ENCODE peak calls at places on chromosomes 5 and 9, in nine cellular contexts. D is CD8-positive, alpha-beta memory T cell; E is left ventricle myocardium inferior; P is NCI-H1436; B is HL-60; N is amygdala; Z is Right ventricle myocardium inferior; C is kidney tubule cell; T is ovary. I is an unnamed sample.

GRCh38 chr9:79572032-79572890 is 496 bp downstream of the TLE4 start:
- DNase-seq in D (peak), E (peak), P (no peak), B (peak), N (peak), Z (peak), C (peak), T (peak), I (peak)

GRCh38 chr5:92309336-92309991 is 926.3 kb upstream of the ARRDC3 start:
- DNase-seq in D (no peak), E (no peak), P (peak), B (no peak), N (no peak), Z (no peak), C (peak), T (no peak), I (peak)

GRCh38 chr5:157484768-157485167 is 24.8 kb downstream of the NIPAL4 start:
- DNase-seq in D (no peak), E (peak), P (no peak), B (peak), N (no peak), Z (peak), C (no peak), T (no peak), I (no peak)

GRCh38 chr9:19113964-19114679 is 11.4 kb upstream of the HAUS6 start:
- DNase-seq in D (no peak), E (no peak), P (no peak), B (no peak), N (no peak), Z (no peak), C (peak), T (no peak), I (no peak)

GRCh38 chr5:179553875-179554274 is 3.5 kb downstream of the RUFY1 start:
- DNase-seq in D (no peak), E (no peak), P (no peak), B (no peak), N (no peak), Z (no peak), C (peak), T (no peak), I (no peak)

GRCh38 chr5:34510002-34510401 is 146.1 kb upstream of the RAI14 start:
- DNase-seq in D (no peak), E (no peak), P (no peak), B (no peak), N (no peak), Z (no peak), C (no peak), T (no peak), I (no peak)

GRCh38 chr9:20312732-20313131 is 309.6 kb downstream of the MLLT3 start:
- DNase-seq in D (no peak), E (no peak), P (no peak), B (no peak), N (no peak), Z (no peak), C (peak), T (no peak), I (peak)

GRCh38 chr5:52948418-52949076 is 40.6 kb upstream of the ITGA2 start:
- DNase-seq in D (peak), E (peak), P (peak), B (peak), N (peak), Z (no peak), C (peak), T (peak), I (peak)

GRCh38 chr5:10288600-10289213 is 19.0 kb downstream of the CMBL start:
- DNase-seq in D (no peak), E (peak), P (peak), B (no peak), N (peak), Z (peak), C (peak), T (peak), I (peak)